ENCODE peak calls at places on chromosomes 3 and 15, in six cellular contexts. One of them, this sample, is unnamed.

GRCh38 chr3:153356908-153357307 is 194.9 kb downstream of the RAP2B start:
- DNase-seq in RCC 7860: no peak
- DNase-seq in tibial nerve: no peak
- DNase-seq in iPS-NIHi11: no peak
- DNase-seq in NCI-H748 treated with DMSO at 0.1 percent for 48 hours: no peak
- DNase-seq in midbrain: no peak
- DNase-seq in this sample: no peak

GRCh38 chr15:55221090-55222011 is 24.6 kb upstream of the RSL24D1 start:
- DNase-seq in RCC 7860: peak
- DNase-seq in tibial nerve: no peak
- DNase-seq in iPS-NIHi11: no peak
- DNase-seq in NCI-H748 treated with DMSO at 0.1 percent for 48 hours: no peak
- DNase-seq in midbrain: no peak
- DNase-seq in this sample: peak

GRCh38 chr3:187044871-187045552 is 94.3 kb downstream of the RPL39L start:
- DNase-seq in RCC 7860: no peak
- DNase-seq in tibial nerve: peak
- DNase-seq in iPS-NIHi11: no peak
- DNase-seq in NCI-H748 treated with DMSO at 0.1 percent for 48 hours: no peak
- DNase-seq in midbrain: no peak
- DNase-seq in this sample: no peak

GRCh38 chr15:92268900-92269299 is 124.8 kb upstream of the ST8SIA2 start:
- DNase-seq in RCC 7860: no peak
- DNase-seq in tibial nerve: no peak
- DNase-seq in iPS-NIHi11: no peak
- DNase-seq in NCI-H748 treated with DMSO at 0.1 percent for 48 hours: no peak
- DNase-seq in midbrain: no peak
- DNase-seq in this sample: no peak

GRCh38 chr3:131381445-131382291 is at the start of gene NUDT16:
- DNase-seq in RCC 7860: peak
- DNase-seq in tibial nerve: peak
- DNase-seq in iPS-NIHi11: peak
- DNase-seq in NCI-H748 treated with DMSO at 0.1 percent for 48 hours: peak
- DNase-seq in midbrain: peak
- DNase-seq in this sample: peak

GRCh38 chr3:106428565-106428994 is 559.8 kb upstream of the CBLB start:
- DNase-seq in RCC 7860: peak
- DNase-seq in tibial nerve: peak
- DNase-seq in iPS-NIHi11: peak
- DNase-seq in NCI-H748 treated with DMSO at 0.1 percent for 48 hours: no peak
- DNase-seq in midbrain: no peak
- DNase-seq in this sample: peak

GRCh38 chr3:117754058-117754457 is 1044.5 kb downstream of the TUSC7 start:
- DNase-seq in RCC 7860: no peak
- DNase-seq in tibial nerve: no peak
- DNase-seq in iPS-NIHi11: no peak
- DNase-seq in NCI-H748 treated with DMSO at 0.1 percent for 48 hours: no peak
- DNase-seq in midbrain: no peak
- DNase-seq in this sample: no peak

GRCh38 chr3:122299872-122300460 is 25.1 kb upstream of the CSTA start:
- DNase-seq in RCC 7860: peak
- DNase-seq in tibial nerve: peak
- DNase-seq in iPS-NIHi11: peak
- DNase-seq in NCI-H748 treated with DMSO at 0.1 percent for 48 hours: no peak
- DNase-seq in midbrain: no peak
- DNase-seq in this sample: peak

GRCh38 chr3:174495231-174495755 is 363.8 kb upstream of the NAALADL2 start:
- DNase-seq in RCC 7860: no peak
- DNase-seq in tibial nerve: no peak
- DNase-seq in iPS-NIHi11: peak
- DNase-seq in NCI-H748 treated with DMSO at 0.1 percent for 48 hours: no peak
- DNase-seq in midbrain: no peak
- DNase-seq in this sample: peak

GRCh38 chr15:29750754-29751153 is 71.5 kb downstream of the TJP1 start:
- DNase-seq in RCC 7860: no peak
- DNase-seq in tibial nerve: no peak
- DNase-seq in iPS-NIHi11: no peak
- DNase-seq in NCI-H748 treated with DMSO at 0.1 percent for 48 hours: no peak
- DNase-seq in midbrain: no peak
- DNase-seq in this sample: no peak

GRCh38 chr15:78034495-78035191 is 42.9 kb downstream of the TBC1D2B start:
- DNase-seq in RCC 7860: no peak
- DNase-seq in tibial nerve: no peak
- DNase-seq in iPS-NIHi11: no peak
- DNase-seq in NCI-H748 treated with DMSO at 0.1 percent for 48 hours: no peak
- DNase-seq in midbrain: peak
- DNase-seq in this sample: no peak

GRCh38 chr3:170469151-170470062 is 50.7 kb downstream of the CLDN11 start:
- DNase-seq in RCC 7860: peak
- DNase-seq in tibial nerve: peak
- DNase-seq in iPS-NIHi11: no peak
- DNase-seq in NCI-H748 treated with DMSO at 0.1 percent for 48 hours: peak
- DNase-seq in midbrain: no peak
- DNase-seq in this sample: peak

GRCh38 chr3:168001244-168001643 is 94.5 kb downstream of the GOLIM4 start:
- DNase-seq in RCC 7860: no peak
- DNase-seq in tibial nerve: no peak
- DNase-seq in iPS-NIHi11: no peak
- DNase-seq in NCI-H748 treated with DMSO at 0.1 percent for 48 hours: no peak
- DNase-seq in midbrain: no peak
- DNase-seq in this sample: no peak

GRCh38 chr15:35246376-35246965 is 161.4 kb upstream of the NANOGP8 start:
- DNase-seq in RCC 7860: no peak
- DNase-seq in tibial nerve: no peak
- DNase-seq in iPS-NIHi11: no peak
- DNase-seq in NCI-H748 treated with DMSO at 0.1 percent for 48 hours: no peak
- DNase-seq in midbrain: no peak
- DNase-seq in this sample: no peak

GRCh38 chr3:77690284-77690869 is 650.5 kb downstream of the ROBO2 start:
- DNase-seq in RCC 7860: no peak
- DNase-seq in tibial nerve: no peak
- DNase-seq in iPS-NIHi11: no peak
- DNase-seq in NCI-H748 treated with DMSO at 0.1 percent for 48 hours: no peak
- DNase-seq in midbrain: no peak
- DNase-seq in this sample: no peak

GRCh38 chr3:184598220-184598927 is 36.8 kb downstream of the EPHB3 start:
- DNase-seq in RCC 7860: no peak
- DNase-seq in tibial nerve: no peak
- DNase-seq in iPS-NIHi11: no peak
- DNase-seq in NCI-H748 treated with DMSO at 0.1 percent for 48 hours: no peak
- DNase-seq in midbrain: no peak
- DNase-seq in this sample: no peak

GRCh38 chr3:195818301-195818700 is 6.6 kb upstream of the MUC4 start:
- DNase-seq in RCC 7860: no peak
- DNase-seq in tibial nerve: no peak
- DNase-seq in iPS-NIHi11: no peak
- DNase-seq in NCI-H748 treated with DMSO at 0.1 percent for 48 hours: no peak
- DNase-seq in midbrain: no peak
- DNase-seq in this sample: no peak

GRCh38 chr15:70632079-70632850 is 131.1 kb downstream of the UACA start:
- DNase-seq in RCC 7860: no peak
- DNase-seq in tibial nerve: no peak
- DNase-seq in iPS-NIHi11: no peak
- DNase-seq in NCI-H748 treated with DMSO at 0.1 percent for 48 hours: no peak
- DNase-seq in midbrain: no peak
- DNase-seq in this sample: no peak

GRCh38 chr15:77808581-77809198 is 176.0 kb upstream of the LINGO1 start:
- DNase-seq in RCC 7860: no peak
- DNase-seq in tibial nerve: no peak
- DNase-seq in iPS-NIHi11: no peak
- DNase-seq in NCI-H748 treated with DMSO at 0.1 percent for 48 hours: no peak
- DNase-seq in midbrain: no peak
- DNase-seq in this sample: no peak

GRCh38 chr15:57319919-57320542 is 56.3 kb upstream of the CGNL1 start:
- DNase-seq in RCC 7860: no peak
- DNase-seq in tibial nerve: no peak
- DNase-seq in iPS-NIHi11: no peak
- DNase-seq in NCI-H748 treated with DMSO at 0.1 percent for 48 hours: no peak
- DNase-seq in midbrain: no peak
- DNase-seq in this sample: no peak

GRCh38 chr15:31004220-31004733 is 12.8 kb upstream of the MTMR10 start:
- DNase-seq in RCC 7860: peak
- DNase-seq in tibial nerve: no peak
- DNase-seq in iPS-NIHi11: peak
- DNase-seq in NCI-H748 treated with DMSO at 0.1 percent for 48 hours: no peak
- DNase-seq in midbrain: peak
- DNase-seq in this sample: no peak

GRCh38 chr3:178777718-178778411 is 241.6 kb downstream of the KCNMB2 start:
- DNase-seq in RCC 7860: peak
- DNase-seq in tibial nerve: no peak
- DNase-seq in iPS-NIHi11: no peak
- DNase-seq in NCI-H748 treated with DMSO at 0.1 percent for 48 hours: no peak
- DNase-seq in midbrain: no peak
- DNase-seq in this sample: peak

GRCh38 chr3:21621396-21621695 is 129.7 kb downstream of the ZNF385D start:
- DNase-seq in RCC 7860: no peak
- DNase-seq in tibial nerve: no peak
- DNase-seq in iPS-NIHi11: no peak
- DNase-seq in NCI-H748 treated with DMSO at 0.1 percent for 48 hours: no peak
- DNase-seq in midbrain: no peak
- DNase-seq in this sample: peak

This sample was measured in astrocyte of the spinal cord.